ENCODE peak calls at places on chromosomes 3 and 15, in four cellular contexts. Z is NCI-H1105, J is NCI-H1417, H is anterior cingulate cortex. S is an unnamed sample.

GRCh38 chr3:190616627-190617026 is 102.7 kb downstream of the IL1RAP start:
- DNase-seq in Z (no peak), J (no peak), H (no peak), S (no peak)

GRCh38 chr15:28921336-28921735 is 35.6 kb downstream of the APBA2 start:
- DNase-seq in Z (no peak), J (peak), H (no peak), S (no peak)

GRCh38 chr3:50539356-50539838 is 28.1 kb downstream of the C3orf18 start:
- DNase-seq in Z (no peak), J (no peak), H (no peak), S (no peak)

GRCh38 chr15:65083262-65083701 is 6.7 kb downstream of the KBTBD13 start:
- DNase-seq in Z (no peak), J (no peak), H (no peak), S (no peak)

GRCh38 chr3:5787863-5788488 is 600.5 kb downstream of the EDEM1 start:
- DNase-seq in Z (no peak), J (no peak), H (peak), S (no peak)

GRCh38 chr3:115321396-115321795 is 174.3 kb upstream of the ZBTB20 start:
- DNase-seq in Z (no peak), J (no peak), H (no peak), S (no peak)

GRCh38 chr3:104436536-104436935 is 930.2 kb upstream of the ALCAM start:
- DNase-seq in Z (no peak), J (no peak), H (no peak), S (no peak)

GRCh38 chr3:110414851-110415250 is 656.8 kb upstream of the NECTIN3 start:
- DNase-seq in Z (no peak), J (no peak), H (no peak), S (no peak)

GRCh38 chr3:5151586-5151985 is 29.5 kb downstream of the ARL8B start:
- DNase-seq in Z (no peak), J (no peak), H (no peak), S (no peak)

GRCh38 chr3:133575121-133575520 is 1.6 kb downstream of the CDV3 start:
- DNase-seq in Z (no peak), J (no peak), H (no peak), S (no peak)

GRCh38 chr3:23785097-23785645 is 20.6 kb upstream of the UBE2E1 start:
- DNase-seq in Z (no peak), J (no peak), H (no peak), S (no peak)

GRCh38 chr3:129486057-129487035 is 42.1 kb upstream of the RHO start:
- DNase-seq in Z (no peak), J (peak), H (no peak), S (no peak)

GRCh38 chr15:74847462-74847861 is 4.5 kb upstream of the ULK3 start:
- DNase-seq in Z (no peak), J (no peak), H (no peak), S (no peak)

GRCh38 chr15:23869391-23869790 is 182.3 kb upstream of the NDN start:
- DNase-seq in Z (no peak), J (no peak), H (no peak), S (peak)

GRCh38 chr15:101469520-101470288 is 19.8 kb downstream of the PCSK6 start:
- DNase-seq in Z (no peak), J (no peak), H (no peak), S (no peak)

GRCh38 chr3:177195242-177195940 is 1.9 kb downstream of the TBL1XR1 start:
- DNase-seq in Z (peak), J (no peak), H (no peak), S (no peak)

GRCh38 chr3:57555316-57555715 is 758 bp upstream of the PDE12 start:
- DNase-seq in Z (no peak), J (no peak), H (no peak), S (no peak)

GRCh38 chr15:53359038-53359437 is 400.4 kb downstream of the WDR72 start:
- DNase-seq in Z (no peak), J (no peak), H (no peak), S (no peak)

GRCh38 chr3:154422694-154423093 is 7.3 kb downstream of the GPR149 start:
- DNase-seq in Z (no peak), J (no peak), H (no peak), S (no peak)

GRCh38 chr15:80929225-80929624 is 60.4 kb downstream of the MESD start:
- DNase-seq in Z (no peak), J (no peak), H (no peak), S (no peak)

GRCh38 chr15:23736291-23736690 is 49.2 kb upstream of the NDN start:
- DNase-seq in Z (no peak), J (no peak), H (no peak), S (peak)

GRCh38 chr3:124800511-124801374 is 70.5 kb downstream of the UMPS start:
- DNase-seq in Z (peak), J (peak), H (no peak), S (no peak)

GRCh38 chr3:20043398-20043797 is 3.2 kb downstream of the KAT2B start:
- DNase-seq in Z (no peak), J (no peak), H (no peak), S (no peak)

GRCh38 chr3:60048447-60048848 is 998.6 kb upstream of the CFAP20DC start:
- DNase-seq in Z (no peak), J (no peak), H (no peak), S (no peak)

GRCh38 chr3:191141728-191142127 is 57.3 kb upstream of the OSTN start:
- DNase-seq in Z (no peak), J (no peak), H (no peak), S (no peak)

GRCh38 chr15:46646476-46646875 is 1011.6 kb downstream of the SQOR start:
- DNase-seq in Z (no peak), J (no peak), H (no peak), S (no peak)

GRCh38 chr3:170749765-170750477 is 120.1 kb downstream of the RPL22L1 start:
- DNase-seq in Z (no peak), J (no peak), H (no peak), S (no peak)

GRCh38 chr3:69925506-69925905 is 74.0 kb upstream of the SAMMSON start:
- DNase-seq in Z (no peak), J (no peak), H (no peak), S (no peak)

GRCh38 chr3:111861396-111861795 is 2.3 kb downstream of the PHLDB2 start:
- DNase-seq in Z (no peak), J (peak), H (no peak), S (no peak)

GRCh38 chr15:97521894-97522293 is 438.6 kb upstream of the ARRDC4 start:
- DNase-seq in Z (no peak), J (no peak), H (peak), S (no peak)

GRCh38 chr3:193805448-193805847 is 212.4 kb downstream of the OPA1 start:
- DNase-seq in Z (peak), J (no peak), H (no peak), S (peak)

GRCh38 chr15:70827721-70828120 is 26.2 kb downstream of the LARP6 start:
- DNase-seq in Z (no peak), J (no peak), H (no peak), S (no peak)

GRCh38 chr3:63864008-63864871 is 573 bp downstream of the ATXN7 start:
- DNase-seq in Z (no peak), J (no peak), H (no peak), S (no peak)

GRCh38 chr3:108012304-108012703 is 78.5 kb downstream of the CD47 start:
- DNase-seq in Z (no peak), J (no peak), H (no peak), S (no peak)